ENCODE peak calls at places on chromosomes 13 and 19, in ten cellular contexts. J is CD4-positive, alpha-beta T cell; A is nephron progenitor cell; F is heart right ventricle; L is glutamatergic neuron; I is lower leg skin; R is spleen; Z is epithelial cell of proximal tubule; G is GM12865; Y is mucosa of descending colon. K is an unnamed sample.

GRCh38 chr19:1069009-1069779 is 2.2 kb downstream of the ARHGAP45 start:
- DNase-seq in J (no peak), A (no peak), F (peak; percentile 50), L (no peak), I (peak; percentile 64), R (peak; percentile 97), Z (no peak), G (peak; percentile 83), Y (peak; percentile 72), K (no peak)

GRCh38 chr13:81381560-81381959 is 1040.6 kb upstream of the SPRY2 start:
- DNase-seq in J (no peak), A (no peak), F (no peak), L (no peak), I (no peak), R (no peak), Z (no peak), G (no peak), Y (no peak), K (no peak)

GRCh38 chr13:107347641-107348369 is 779.9 kb upstream of the ARGLU1 start:
- DNase-seq in J (no peak), A (no peak), F (no peak), L (no peak), I (no peak), R (no peak), Z (no peak), G (no peak), Y (no peak), K (no peak)

GRCh38 chr13:79512950-79513349 is 32.0 kb downstream of the NDFIP2 start:
- DNase-seq in J (no peak), A (no peak), F (no peak), L (no peak), I (no peak), R (no peak), Z (no peak), G (no peak), Y (no peak), K (no peak)

GRCh38 chr13:82569581-82569980 is 1312.7 kb downstream of the SLITRK1 start:
- DNase-seq in J (no peak), A (no peak), F (no peak), L (no peak), I (no peak), R (no peak), Z (no peak), G (no peak), Y (no peak), K (no peak)

GRCh38 chr19:52188822-52189744 is 769 bp upstream of the PPP2R1A start:
- DNase-seq in J (no peak), A (peak; percentile 57), F (no peak), L (peak; percentile 96), I (peak; percentile 79), R (peak; percentile 100), Z (no peak), G (no peak), Y (peak; percentile 71), K (peak; percentile 95)

GRCh38 chr13:95352486-95352885 is 51.2 kb upstream of the ABCC4 start:
- DNase-seq in J (no peak), A (no peak), F (no peak), L (no peak), I (no peak), R (no peak), Z (no peak), G (no peak), Y (no peak), K (no peak)

GRCh38 chr19:32289566-32290210 is 55.7 kb upstream of the ZNF507 start:
- DNase-seq in J (no peak), A (no peak), F (no peak), L (no peak), I (no peak), R (no peak), Z (no peak), G (no peak), Y (no peak), K (no peak)

GRCh38 chr13:26996965-26997752 is 174.5 kb downstream of the USP12 start:
- DNase-seq in J (no peak), A (no peak), F (peak; percentile 44), L (no peak), I (no peak), R (peak; percentile 84), Z (no peak), G (peak; percentile 90), Y (no peak), K (no peak)

GRCh38 chr13:45434556-45435371 is 16.6 kb upstream of the SLC25A30 start:
- DNase-seq in J (no peak), A (no peak), F (no peak), L (no peak), I (no peak), R (no peak), Z (no peak), G (no peak), Y (peak; percentile 52), K (no peak)

GRCh38 chr19:47230921-47231214 is at the start of gene BBC3:
- DNase-seq in J (no peak), A (no peak), F (no peak), L (no peak), I (no peak), R (no peak), Z (no peak), G (no peak), Y (no peak), K (no peak)
- TF ChIP-seq CTCF in J (no peak), A (no peak), F (no peak), L (no peak), I (no peak), R (no peak), Z (no peak), G (no peak), Y (no peak), K (no peak)

DNA sequence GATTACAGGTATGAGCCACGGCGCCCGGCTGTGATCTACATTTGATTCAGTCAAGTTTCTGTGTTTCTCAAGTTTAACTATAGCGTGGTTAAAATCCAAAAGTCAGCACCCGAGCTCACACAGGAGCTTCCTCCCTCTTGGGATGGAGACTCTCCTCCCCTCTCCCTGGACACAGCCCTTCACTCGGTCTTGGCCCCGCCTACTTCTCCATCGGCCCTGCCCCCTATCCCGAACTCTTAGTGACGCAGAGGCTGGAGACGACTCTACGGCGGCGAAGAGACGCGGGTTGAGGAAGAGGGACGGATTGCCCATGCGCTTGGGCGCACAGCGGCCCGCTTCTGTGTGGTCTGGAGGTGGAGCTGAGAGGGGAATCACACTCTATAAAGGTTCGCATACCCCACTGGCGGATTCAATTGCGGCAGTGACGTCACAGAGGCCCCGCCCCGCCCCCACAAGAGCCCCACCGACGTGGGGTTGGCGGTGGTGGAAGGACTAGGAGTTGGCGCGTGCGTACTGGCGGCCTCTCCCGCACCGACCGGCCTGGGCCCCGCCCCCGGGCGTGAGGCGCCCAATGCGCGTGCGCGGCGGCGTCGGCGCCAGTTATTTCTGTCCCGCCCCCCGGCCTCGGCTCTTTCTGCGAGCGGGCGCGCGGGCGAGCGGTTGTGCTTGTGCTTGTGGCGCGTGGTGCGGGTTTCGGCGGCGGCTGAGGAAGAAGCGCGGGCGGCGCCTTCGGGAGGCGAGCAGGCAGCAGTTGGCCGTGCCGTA is at the start of gene TRIM28:
- DNase-seq in J (peak; percentile 100), A (peak; percentile 100), F (peak; percentile 98), L (peak; percentile 99), I (peak; percentile 98), R (peak; percentile 100), Z (peak; percentile 86), G (peak; percentile 99), Y (peak; percentile 99), K (peak; percentile 100)
- TF ChIP-seq CTCF in J (no peak), A (no peak), F (no peak), L (no peak), I (no peak), R (no peak), Z (no peak), G (no peak), Y (no peak), K (no peak)

GRCh38 chr19:45074744-45075143 is 1.5 kb downstream of the ZNF296 start:
- DNase-seq in J (no peak), A (no peak), F (no peak), L (no peak), I (no peak), R (no peak), Z (no peak), G (no peak), Y (no peak), K (no peak)

GRCh38 chr19:45070861-45071544 is 5.3 kb downstream of the ZNF296 start:
- DNase-seq in J (no peak), A (no peak), F (no peak), L (no peak), I (no peak), R (no peak), Z (no peak), G (no peak), Y (no peak), K (no peak)

GRCh38 chr19:45071545-45071938 is 4.7 kb downstream of the ZNF296 start:
- DNase-seq in J (no peak), A (no peak), F (no peak), L (no peak), I (no peak), R (no peak), Z (no peak), G (no peak), Y (no peak), K (no peak)

GRCh38 chr19:45070214-45070613 is 6.1 kb downstream of the ZNF296 start:
- DNase-seq in J (no peak), A (no peak), F (no peak), L (no peak), I (no peak), R (no peak), Z (no peak), G (no peak), Y (no peak), K (no peak)

GRCh38 chr19:45071969-45072790 is 4.1 kb downstream of the ZNF296 start:
- DNase-seq in J (no peak), A (no peak), F (no peak), L (no peak), I (no peak), R (no peak), Z (no peak), G (no peak), Y (no peak), K (no peak)
- TF ChIP-seq CTCF in J (no peak), A (no peak), F (no peak), L (no peak), I (no peak), R (no peak), Z (no peak), G (no peak), Y (no peak), K (no peak)

DNA sequence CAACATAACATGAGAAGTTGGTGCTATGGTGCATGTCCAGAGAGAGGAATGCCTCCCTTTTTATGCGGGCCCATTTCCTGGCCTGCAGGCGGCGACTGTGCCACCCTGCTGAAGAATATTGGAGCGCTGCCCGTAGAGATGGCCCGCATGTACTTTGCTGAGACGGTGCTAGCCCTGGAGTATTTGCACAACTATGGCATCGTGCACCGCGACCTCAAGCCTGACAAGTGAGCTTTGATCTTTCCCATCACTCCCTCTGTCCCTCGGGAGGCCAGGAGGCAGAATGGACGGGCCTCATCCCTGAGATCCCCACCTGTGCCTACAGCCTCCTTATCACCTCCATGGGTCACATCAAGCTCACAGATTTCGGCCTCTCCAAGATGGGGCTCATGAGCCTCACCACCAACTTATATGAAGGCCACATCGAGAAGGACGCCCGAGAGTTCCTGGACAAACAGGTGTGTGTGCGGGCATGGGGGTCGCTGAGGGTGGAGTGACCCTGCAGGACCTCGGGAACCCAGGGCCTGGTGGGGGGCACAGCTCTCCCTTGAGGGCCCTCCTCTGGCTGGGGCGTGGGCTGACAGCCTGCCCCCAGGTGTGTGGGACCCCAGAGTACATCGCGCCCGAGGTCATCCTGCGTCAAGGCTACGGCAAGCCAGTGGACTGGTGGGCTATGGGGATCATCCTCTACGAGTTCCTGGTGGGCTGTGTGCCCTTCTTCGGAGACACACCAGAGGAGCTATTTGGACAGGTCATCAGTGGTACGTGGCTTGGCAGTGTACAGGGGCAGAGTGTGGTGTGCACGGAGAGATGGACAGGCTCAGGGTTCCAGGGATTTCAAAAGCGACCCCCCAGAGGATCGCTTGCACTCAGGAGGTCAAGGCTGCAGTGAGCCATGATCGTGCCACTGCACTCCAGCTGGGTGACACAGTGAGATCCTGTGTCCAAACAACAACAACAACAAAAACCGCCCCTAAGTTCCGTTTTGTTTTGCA is 16.2 kb downstream of the DNASE2 start:
- DNase-seq in J (no peak), A (no peak), F (no peak), L (no peak), I (no peak), R (no peak), Z (no peak), G (no peak), Y (peak; percentile 44), K (no peak)
- TF ChIP-seq CTCF in J (no peak), A (no peak), F (no peak), L (no peak), I (no peak), R (no peak), Z (no peak), G (no peak), Y (no peak), K (no peak)

K was measured in mesothelial cell of epicardium.